ENCODE peak calls at places on chromosome 2, in eight cellular contexts. One of them, this sample, is unnamed.

GRCh38 chr2:217510790-217511291 is 492.0 kb downstream of the TNS1 start:
- DNase-seq in K562: peak
- DNase-seq in GM12864: peak
- DNase-seq in suprapubic skin: no peak
- DNase-seq in HCT116: peak
- DNase-seq in lower lobe of right lung: no peak
- DNase-seq in adrenal gland: peak
- DNase-seq in omental fat pad: no peak
- DNase-seq in this sample: peak

GRCh38 chr2:205407984-205408383 is 274.3 kb upstream of the NRP2 start:
- DNase-seq in K562: no peak
- DNase-seq in GM12864: no peak
- DNase-seq in suprapubic skin: no peak
- DNase-seq in HCT116: no peak
- DNase-seq in lower lobe of right lung: no peak
- DNase-seq in adrenal gland: no peak
- DNase-seq in omental fat pad: no peak
- DNase-seq in this sample: no peak

GRCh38 chr2:145483854-145484253 is 963.9 kb upstream of the ZEB2 start:
- DNase-seq in K562: no peak
- DNase-seq in GM12864: no peak
- DNase-seq in suprapubic skin: no peak
- DNase-seq in HCT116: no peak
- DNase-seq in lower lobe of right lung: no peak
- DNase-seq in adrenal gland: no peak
- DNase-seq in omental fat pad: no peak
- DNase-seq in this sample: no peak

GRCh38 chr2:43238813-43239212 is 12.4 kb upstream of the ZFP36L2 start:
- DNase-seq in K562: no peak
- DNase-seq in GM12864: no peak
- DNase-seq in suprapubic skin: no peak
- DNase-seq in HCT116: no peak
- DNase-seq in lower lobe of right lung: no peak
- DNase-seq in adrenal gland: no peak
- DNase-seq in omental fat pad: no peak
- DNase-seq in this sample: no peak

GRCh38 chr2:86671304-86671981 is 47.8 kb upstream of the RNF103 start:
- DNase-seq in K562: no peak
- DNase-seq in GM12864: no peak
- DNase-seq in suprapubic skin: no peak
- DNase-seq in HCT116: no peak
- DNase-seq in lower lobe of right lung: no peak
- DNase-seq in adrenal gland: peak
- DNase-seq in omental fat pad: no peak
- DNase-seq in this sample: no peak

GRCh38 chr2:223226264-223226663 is 174.3 kb downstream of the KCNE4 start:
- DNase-seq in K562: no peak
- DNase-seq in GM12864: no peak
- DNase-seq in suprapubic skin: no peak
- DNase-seq in HCT116: no peak
- DNase-seq in lower lobe of right lung: no peak
- DNase-seq in adrenal gland: no peak
- DNase-seq in omental fat pad: no peak
- DNase-seq in this sample: no peak

GRCh38 chr2:95158891-95159619 is 593 bp downstream of the ZNF514 start:
- DNase-seq in K562: peak
- DNase-seq in GM12864: no peak
- DNase-seq in suprapubic skin: peak
- DNase-seq in HCT116: no peak
- DNase-seq in lower lobe of right lung: peak
- DNase-seq in adrenal gland: peak
- DNase-seq in omental fat pad: no peak
- DNase-seq in this sample: peak

GRCh38 chr2:27291865-27292264 is 9.6 kb downstream of the TRIM54 start:
- DNase-seq in K562: peak
- DNase-seq in GM12864: no peak
- DNase-seq in suprapubic skin: no peak
- DNase-seq in HCT116: no peak
- DNase-seq in lower lobe of right lung: no peak
- DNase-seq in adrenal gland: no peak
- DNase-seq in omental fat pad: no peak
- DNase-seq in this sample: no peak

GRCh38 chr2:10062931-10063365 is 17.3 kb downstream of the CYS1 start:
- DNase-seq in K562: no peak
- DNase-seq in GM12864: no peak
- DNase-seq in suprapubic skin: no peak
- DNase-seq in HCT116: no peak
- DNase-seq in lower lobe of right lung: no peak
- DNase-seq in adrenal gland: no peak
- DNase-seq in omental fat pad: no peak
- DNase-seq in this sample: no peak

DNA sequence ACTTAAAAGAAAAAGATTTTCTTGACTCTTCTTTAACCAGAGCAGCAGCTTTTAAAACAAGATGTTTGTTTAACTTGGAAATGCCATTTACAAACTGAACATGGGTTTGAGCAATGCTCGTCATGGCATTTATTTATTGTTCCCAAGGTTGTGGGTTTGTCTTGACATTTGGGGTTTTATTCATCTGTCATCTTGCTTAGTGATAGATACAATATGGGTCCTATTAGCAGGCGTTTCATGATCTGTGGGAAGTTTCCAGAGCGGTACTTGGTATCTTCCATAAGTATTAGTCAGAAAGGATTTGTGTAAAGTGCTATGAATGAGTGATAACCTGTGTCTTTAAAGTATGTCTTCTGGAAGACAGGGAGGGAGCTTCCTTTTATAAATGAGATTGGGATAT is 29.9 kb upstream of the MGAT5 start:
- DNase-seq in K562: no peak
- DNase-seq in GM12864: no peak
- DNase-seq in suprapubic skin: no peak
- DNase-seq in HCT116: no peak
- DNase-seq in lower lobe of right lung: no peak
- DNase-seq in adrenal gland: no peak
- DNase-seq in omental fat pad: no peak
- DNase-seq in this sample: no peak
- TF ChIP-seq CTCF in K562: no peak
- TF ChIP-seq CTCF in GM12864: no peak
- TF ChIP-seq CTCF in suprapubic skin: no peak
- TF ChIP-seq CTCF in HCT116: no peak
- TF ChIP-seq CTCF in lower lobe of right lung: no peak
- TF ChIP-seq CTCF in adrenal gland: no peak
- TF ChIP-seq CTCF in omental fat pad: no peak
- TF ChIP-seq CTCF in this sample: no peak

GRCh38 chr2:65434592-65435241 is 2.3 kb upstream of the SPRED2 start:
- DNase-seq in K562: no peak
- DNase-seq in GM12864: no peak
- DNase-seq in suprapubic skin: no peak
- DNase-seq in HCT116: no peak
- DNase-seq in lower lobe of right lung: no peak
- DNase-seq in adrenal gland: no peak
- DNase-seq in omental fat pad: no peak
- DNase-seq in this sample: no peak

GRCh38 chr2:65437392-65438135 is 5.2 kb upstream of the SPRED2 start:
- DNase-seq in K562: no peak
- DNase-seq in GM12864: no peak
- DNase-seq in suprapubic skin: no peak
- DNase-seq in HCT116: no peak
- DNase-seq in lower lobe of right lung: no peak
- DNase-seq in adrenal gland: no peak
- DNase-seq in omental fat pad: no peak
- DNase-seq in this sample: no peak

GRCh38 chr2:65436169-65436824 is 3.9 kb upstream of the SPRED2 start:
- DNase-seq in K562: peak
- DNase-seq in GM12864: no peak
- DNase-seq in suprapubic skin: peak
- DNase-seq in HCT116: peak
- DNase-seq in lower lobe of right lung: peak
- DNase-seq in adrenal gland: peak
- DNase-seq in omental fat pad: peak
- DNase-seq in this sample: peak

GRCh38 chr2:65436825-65437221 is 4.4 kb upstream of the SPRED2 start:
- DNase-seq in K562: peak
- DNase-seq in GM12864: peak
- DNase-seq in suprapubic skin: no peak
- DNase-seq in HCT116: no peak
- DNase-seq in lower lobe of right lung: no peak
- DNase-seq in adrenal gland: no peak
- DNase-seq in omental fat pad: no peak
- DNase-seq in this sample: peak

GRCh38 chr2:65435625-65436168 is 3.3 kb upstream of the SPRED2 start:
- DNase-seq in K562: peak
- DNase-seq in GM12864: no peak
- DNase-seq in suprapubic skin: peak
- DNase-seq in HCT116: peak
- DNase-seq in lower lobe of right lung: peak
- DNase-seq in adrenal gland: peak
- DNase-seq in omental fat pad: peak
- DNase-seq in this sample: peak
- TF ChIP-seq CTCF in K562: no peak
- TF ChIP-seq CTCF in GM12864: no peak
- TF ChIP-seq CTCF in suprapubic skin: no peak
- TF ChIP-seq CTCF in HCT116: no peak
- TF ChIP-seq CTCF in lower lobe of right lung: no peak
- TF ChIP-seq CTCF in adrenal gland: no peak
- TF ChIP-seq CTCF in omental fat pad: no peak
- TF ChIP-seq CTCF in this sample: no peak

DNA sequence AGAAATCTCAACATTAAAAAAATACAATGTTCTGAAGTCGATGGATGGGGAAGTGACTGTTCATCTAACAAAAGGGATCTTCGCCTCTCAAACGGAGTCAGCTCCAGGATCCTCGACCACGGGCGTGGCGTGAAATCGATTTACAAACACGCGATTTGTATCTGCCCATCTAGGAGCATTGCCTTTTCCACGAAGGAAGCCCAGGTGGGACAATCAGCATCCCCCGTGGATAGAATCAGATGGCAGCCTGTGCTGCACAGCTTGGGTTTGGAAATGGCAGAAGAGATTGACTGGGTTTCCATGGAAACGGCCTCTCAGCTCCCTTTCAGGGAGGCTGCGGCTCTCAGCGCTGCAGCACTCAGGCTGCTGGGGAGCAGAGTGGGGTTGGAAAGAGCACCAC is 110.8 kb upstream of the PXDN start:
- DNase-seq in K562: no peak
- DNase-seq in GM12864: no peak
- DNase-seq in suprapubic skin: no peak
- DNase-seq in HCT116: no peak
- DNase-seq in lower lobe of right lung: no peak
- DNase-seq in adrenal gland: no peak
- DNase-seq in omental fat pad: no peak
- DNase-seq in this sample: no peak
- TF ChIP-seq CTCF in K562: no peak
- TF ChIP-seq CTCF in GM12864: no peak
- TF ChIP-seq CTCF in suprapubic skin: no peak
- TF ChIP-seq CTCF in HCT116: no peak
- TF ChIP-seq CTCF in lower lobe of right lung: no peak
- TF ChIP-seq CTCF in adrenal gland: no peak
- TF ChIP-seq CTCF in omental fat pad: no peak
- TF ChIP-seq CTCF in this sample: no peak

GRCh38 chr2:199484927-199485326 is 27.2 kb upstream of the SATB2 start:
- DNase-seq in K562: peak
- DNase-seq in GM12864: no peak
- DNase-seq in suprapubic skin: no peak
- DNase-seq in HCT116: no peak
- DNase-seq in lower lobe of right lung: no peak
- DNase-seq in adrenal gland: no peak
- DNase-seq in omental fat pad: no peak
- DNase-seq in this sample: no peak
- TF ChIP-seq CTCF in K562: peak
- TF ChIP-seq CTCF in GM12864: peak
- TF ChIP-seq CTCF in suprapubic skin: no peak
- TF ChIP-seq CTCF in HCT116: peak
- TF ChIP-seq CTCF in lower lobe of right lung: no peak
- TF ChIP-seq CTCF in adrenal gland: no peak
- TF ChIP-seq CTCF in omental fat pad: no peak
- TF ChIP-seq CTCF in this sample: no peak

GRCh38 chr2:128714861-128715312 is 396.2 kb upstream of the HS6ST1 start:
- DNase-seq in K562: no peak
- DNase-seq in GM12864: no peak
- DNase-seq in suprapubic skin: peak
- DNase-seq in HCT116: no peak
- DNase-seq in lower lobe of right lung: no peak
- DNase-seq in adrenal gland: peak
- DNase-seq in omental fat pad: no peak
- DNase-seq in this sample: no peak
- TF ChIP-seq CTCF in K562: no peak
- TF ChIP-seq CTCF in GM12864: no peak
- TF ChIP-seq CTCF in suprapubic skin: no peak
- TF ChIP-seq CTCF in HCT116: no peak
- TF ChIP-seq CTCF in lower lobe of right lung: no peak
- TF ChIP-seq CTCF in adrenal gland: no peak
- TF ChIP-seq CTCF in omental fat pad: no peak
- TF ChIP-seq CTCF in this sample: peak

DNA sequence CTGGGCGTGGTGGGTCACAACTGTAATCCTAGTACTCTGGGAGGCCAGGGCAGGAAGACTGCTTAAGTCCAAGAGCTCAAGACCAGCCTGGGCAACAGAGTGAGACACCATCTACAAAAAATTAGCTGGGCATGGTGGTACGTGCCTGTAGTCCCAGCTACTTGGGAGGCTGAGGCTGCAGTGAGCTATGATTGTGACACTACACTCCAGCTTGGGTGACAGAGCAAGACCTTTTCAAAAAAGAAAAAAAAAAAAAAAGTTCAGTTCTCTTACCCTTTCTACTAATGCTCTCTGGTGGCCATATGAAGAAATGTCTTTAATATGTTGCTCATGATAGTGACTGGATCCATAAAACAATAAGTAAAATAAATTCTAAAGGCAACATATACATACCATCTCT is 14.9 kb downstream of the TYW5 start:
- DNase-seq in K562: no peak
- DNase-seq in GM12864: no peak
- DNase-seq in suprapubic skin: no peak
- DNase-seq in HCT116: peak
- DNase-seq in lower lobe of right lung: no peak
- DNase-seq in adrenal gland: no peak
- DNase-seq in omental fat pad: no peak
- DNase-seq in this sample: no peak
- TF ChIP-seq CTCF in K562: no peak
- TF ChIP-seq CTCF in GM12864: peak
- TF ChIP-seq CTCF in suprapubic skin: no peak
- TF ChIP-seq CTCF in HCT116: peak
- TF ChIP-seq CTCF in lower lobe of right lung: no peak
- TF ChIP-seq CTCF in adrenal gland: peak
- TF ChIP-seq CTCF in omental fat pad: no peak
- TF ChIP-seq CTCF in this sample: no peak

GRCh38 chr2:213490087-213490486 is 205.8 kb downstream of the SPAG16 start:
- DNase-seq in K562: no peak
- DNase-seq in GM12864: no peak
- DNase-seq in suprapubic skin: no peak
- DNase-seq in HCT116: no peak
- DNase-seq in lower lobe of right lung: no peak
- DNase-seq in adrenal gland: no peak
- DNase-seq in omental fat pad: no peak
- DNase-seq in this sample: no peak
- TF ChIP-seq CTCF in K562: no peak
- TF ChIP-seq CTCF in GM12864: no peak
- TF ChIP-seq CTCF in suprapubic skin: no peak
- TF ChIP-seq CTCF in HCT116: peak
- TF ChIP-seq CTCF in lower lobe of right lung: no peak
- TF ChIP-seq CTCF in adrenal gland: no peak
- TF ChIP-seq CTCF in omental fat pad: no peak
- TF ChIP-seq CTCF in this sample: no peak